ENCODE peak calls at places on chromosomes 2 and 18, in ten cellular contexts. One of them, this sample, is unnamed.

GRCh38 chr18:78949216-78949615 is 30.4 kb upstream of the SALL3 start:
- DNase-seq in astrocyte: no peak
- DNase-seq in HCT116: no peak
- DNase-seq in H1: no peak
- DNase-seq in neural progenitor cell: no peak
- DNase-seq in PC-3: no peak
- DNase-seq in GM23248: no peak
- DNase-seq in OCI-LY7: no peak
- DNase-seq in endothelial cell of umbilical vein: no peak
- DNase-seq in mammary epithelial cell: no peak
- DNase-seq in this sample: no peak

GRCh38 chr18:34867520-34867919 is 157.4 kb downstream of the DTNA start:
- DNase-seq in astrocyte: no peak
- DNase-seq in GM23248: peak
- DNase-seq in H1: peak
- DNase-seq in endothelial cell of umbilical vein: peak
- DNase-seq in HCT116: peak
- DNase-seq in PC-3: no peak
- DNase-seq in neural progenitor cell: peak
- DNase-seq in OCI-LY7: peak
- DNase-seq in mammary epithelial cell: no peak
- DNase-seq in this sample: no peak

GRCh38 chr18:24656044-24656443 is 195.6 kb downstream of the HRH4 start:
- DNase-seq in GM23248: peak
- DNase-seq in PC-3: no peak
- DNase-seq in endothelial cell of umbilical vein: no peak
- DNase-seq in OCI-LY7: no peak
- DNase-seq in neural progenitor cell: peak
- DNase-seq in H1: no peak
- DNase-seq in astrocyte: no peak
- DNase-seq in mammary epithelial cell: no peak
- DNase-seq in HCT116: no peak
- DNase-seq in this sample: no peak

GRCh38 chr2:143936758-143937562 is 583.0 kb downstream of the ZEB2 start:
- DNase-seq in astrocyte: peak
- DNase-seq in H1: peak
- DNase-seq in HCT116: no peak
- DNase-seq in GM23248: peak
- DNase-seq in endothelial cell of umbilical vein: peak
- DNase-seq in neural progenitor cell: peak
- DNase-seq in mammary epithelial cell: peak
- DNase-seq in OCI-LY7: no peak
- DNase-seq in PC-3: no peak
- DNase-seq in this sample: peak

GRCh38 chr18:55031576-55031975 is 72.3 kb upstream of the CCDC68 start:
- DNase-seq in mammary epithelial cell: no peak
- DNase-seq in endothelial cell of umbilical vein: no peak
- DNase-seq in GM23248: no peak
- DNase-seq in PC-3: no peak
- DNase-seq in OCI-LY7: no peak
- DNase-seq in HCT116: no peak
- DNase-seq in astrocyte: no peak
- DNase-seq in H1: no peak
- DNase-seq in neural progenitor cell: no peak
- DNase-seq in this sample: no peak

GRCh38 chr2:113806217-113806913 is 49.9 kb upstream of the SLC35F5 start:
- DNase-seq in HCT116: no peak
- DNase-seq in neural progenitor cell: no peak
- DNase-seq in H1: no peak
- DNase-seq in GM23248: no peak
- DNase-seq in endothelial cell of umbilical vein: no peak
- DNase-seq in astrocyte: no peak
- DNase-seq in mammary epithelial cell: no peak
- DNase-seq in OCI-LY7: no peak
- DNase-seq in PC-3: peak
- DNase-seq in this sample: no peak

GRCh38 chr2:15986068-15986560 is 45.8 kb downstream of the MYCN start:
- DNase-seq in H1: no peak
- DNase-seq in GM23248: no peak
- DNase-seq in neural progenitor cell: no peak
- DNase-seq in OCI-LY7: no peak
- DNase-seq in endothelial cell of umbilical vein: no peak
- DNase-seq in PC-3: no peak
- DNase-seq in HCT116: no peak
- DNase-seq in astrocyte: no peak
- DNase-seq in mammary epithelial cell: no peak
- DNase-seq in this sample: no peak

GRCh38 chr2:164948540-164948939 is 6.8 kb downstream of the SLC38A11 start:
- DNase-seq in OCI-LY7: no peak
- DNase-seq in neural progenitor cell: no peak
- DNase-seq in GM23248: no peak
- DNase-seq in H1: no peak
- DNase-seq in mammary epithelial cell: no peak
- DNase-seq in astrocyte: no peak
- DNase-seq in HCT116: no peak
- DNase-seq in PC-3: no peak
- DNase-seq in endothelial cell of umbilical vein: peak
- DNase-seq in this sample: no peak

GRCh38 chr2:96909651-96910050 is 39.8 kb upstream of the SEMA4C start:
- DNase-seq in HCT116: no peak
- DNase-seq in astrocyte: no peak
- DNase-seq in H1: no peak
- DNase-seq in neural progenitor cell: no peak
- DNase-seq in PC-3: no peak
- DNase-seq in GM23248: no peak
- DNase-seq in endothelial cell of umbilical vein: no peak
- DNase-seq in OCI-LY7: no peak
- DNase-seq in mammary epithelial cell: no peak
- DNase-seq in this sample: no peak

GRCh38 chr2:96906719-96907404 is 37.0 kb upstream of the SEMA4C start:
- DNase-seq in HCT116: no peak
- DNase-seq in neural progenitor cell: peak
- DNase-seq in endothelial cell of umbilical vein: no peak
- DNase-seq in OCI-LY7: no peak
- DNase-seq in GM23248: peak
- DNase-seq in mammary epithelial cell: no peak
- DNase-seq in H1: peak
- DNase-seq in PC-3: no peak
- DNase-seq in astrocyte: no peak
- DNase-seq in this sample: no peak

GRCh38 chr2:96903318-96903717 is 33.4 kb upstream of the SEMA4C start:
- DNase-seq in OCI-LY7: no peak
- DNase-seq in astrocyte: no peak
- DNase-seq in HCT116: no peak
- DNase-seq in GM23248: no peak
- DNase-seq in neural progenitor cell: no peak
- DNase-seq in mammary epithelial cell: no peak
- DNase-seq in endothelial cell of umbilical vein: no peak
- DNase-seq in H1: no peak
- DNase-seq in PC-3: no peak
- DNase-seq in this sample: no peak

GRCh38 chr2:96903809-96904208 is 33.9 kb upstream of the SEMA4C start:
- DNase-seq in mammary epithelial cell: no peak
- DNase-seq in endothelial cell of umbilical vein: no peak
- DNase-seq in GM23248: no peak
- DNase-seq in OCI-LY7: no peak
- DNase-seq in neural progenitor cell: no peak
- DNase-seq in HCT116: no peak
- DNase-seq in H1: no peak
- DNase-seq in PC-3: no peak
- DNase-seq in astrocyte: no peak
- DNase-seq in this sample: no peak

DNA sequence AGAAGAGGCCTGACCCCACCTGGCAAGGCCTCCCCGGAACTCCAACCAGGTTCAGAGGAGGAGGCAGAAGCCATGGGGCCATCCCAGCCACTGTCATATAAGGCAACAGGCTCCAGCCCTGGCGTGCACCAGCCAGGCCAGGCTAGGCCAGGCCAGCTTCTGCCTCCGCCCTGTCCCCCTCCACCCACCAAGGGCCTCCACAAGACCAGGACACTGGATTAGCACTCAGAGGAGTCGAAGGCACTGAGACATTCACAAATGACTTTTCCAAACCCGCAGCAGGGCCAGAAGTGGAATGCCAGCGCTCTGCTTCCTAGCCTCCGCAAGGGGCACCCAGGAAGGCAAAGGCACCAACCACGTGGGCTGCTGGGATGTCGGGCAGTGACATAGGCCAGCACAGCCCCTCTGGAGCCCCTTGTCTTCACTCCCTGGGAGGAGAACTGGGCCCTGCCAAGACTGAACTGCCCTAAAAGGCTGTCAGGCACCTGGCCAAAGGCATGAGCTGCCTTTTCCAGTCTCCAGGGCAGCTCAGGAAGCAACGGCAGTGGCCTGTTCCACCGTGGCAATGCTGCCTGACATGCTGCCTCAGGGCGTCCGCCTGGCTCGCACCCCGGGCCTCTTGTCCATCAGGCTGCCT is 37.6 kb upstream of the SEMA4C start:
- DNase-seq in PC-3: no peak
- DNase-seq in neural progenitor cell: peak
- DNase-seq in H1: peak
- DNase-seq in endothelial cell of umbilical vein: peak
- DNase-seq in HCT116: no peak
- DNase-seq in mammary epithelial cell: no peak
- DNase-seq in astrocyte: peak
- DNase-seq in GM23248: peak
- DNase-seq in OCI-LY7: no peak
- DNase-seq in this sample: peak
- H3K4me3 ChIP-seq in PC-3: no peak
- H3K4me3 ChIP-seq in neural progenitor cell: peak
- H3K4me3 ChIP-seq in H1: no peak
- H3K4me3 ChIP-seq in endothelial cell of umbilical vein: no peak
- H3K4me3 ChIP-seq in HCT116: no peak
- H3K4me3 ChIP-seq in mammary epithelial cell: no peak
- H3K4me3 ChIP-seq in astrocyte: no peak
- H3K4me3 ChIP-seq in GM23248: no peak
- H3K4me3 ChIP-seq in OCI-LY7: no peak
- H3K4me3 ChIP-seq in this sample: no peak

DNA sequence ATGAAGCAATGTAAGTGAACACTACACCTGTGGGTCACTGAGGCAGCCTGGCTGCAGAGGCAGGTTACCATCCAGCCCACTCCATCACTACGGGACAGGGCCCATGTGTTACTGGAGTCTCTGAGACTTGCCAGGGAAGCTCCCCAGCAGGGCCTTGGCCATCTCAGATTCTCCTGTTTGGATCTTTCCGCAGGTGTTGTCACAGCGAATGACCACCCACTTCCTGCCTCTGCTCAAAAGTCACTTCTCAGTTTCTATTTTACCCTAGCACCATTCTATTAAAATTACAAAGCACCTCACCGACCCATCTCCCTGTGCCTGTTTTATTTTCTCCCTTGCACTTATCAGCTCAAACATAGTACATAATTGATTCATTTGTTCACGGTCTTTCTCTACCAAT is 34.5 kb upstream of the L3MBTL4 start:
- DNase-seq in HCT116: no peak
- DNase-seq in GM23248: no peak
- DNase-seq in PC-3: no peak
- DNase-seq in mammary epithelial cell: no peak
- DNase-seq in H1: no peak
- DNase-seq in astrocyte: no peak
- DNase-seq in neural progenitor cell: no peak
- DNase-seq in endothelial cell of umbilical vein: no peak
- DNase-seq in OCI-LY7: no peak
- DNase-seq in this sample: no peak
- H2AFZ ChIP-seq in HCT116: no peak
- H2AFZ ChIP-seq in GM23248: no peak
- H2AFZ ChIP-seq in PC-3: no peak
- H2AFZ ChIP-seq in mammary epithelial cell: no peak
- H2AFZ ChIP-seq in H1: peak
- H2AFZ ChIP-seq in astrocyte: no peak
- H2AFZ ChIP-seq in neural progenitor cell: no peak
- H2AFZ ChIP-seq in endothelial cell of umbilical vein: no peak
- H2AFZ ChIP-seq in OCI-LY7: no peak
- H2AFZ ChIP-seq in this sample: no peak

GRCh38 chr18:28073658-28074057 is 103.3 kb downstream of the CDH2 start:
- DNase-seq in OCI-LY7: no peak
- DNase-seq in HCT116: no peak
- DNase-seq in endothelial cell of umbilical vein: no peak
- DNase-seq in neural progenitor cell: no peak
- DNase-seq in GM23248: no peak
- DNase-seq in mammary epithelial cell: no peak
- DNase-seq in PC-3: no peak
- DNase-seq in astrocyte: no peak
- DNase-seq in H1: no peak
- DNase-seq in this sample: no peak

GRCh38 chr18:28068208-28068607 is 108.7 kb downstream of the CDH2 start:
- DNase-seq in endothelial cell of umbilical vein: no peak
- DNase-seq in HCT116: no peak
- DNase-seq in OCI-LY7: no peak
- DNase-seq in PC-3: no peak
- DNase-seq in mammary epithelial cell: no peak
- DNase-seq in GM23248: no peak
- DNase-seq in neural progenitor cell: no peak
- DNase-seq in astrocyte: no peak
- DNase-seq in H1: no peak
- DNase-seq in this sample: no peak

GRCh38 chr18:28067346-28067745 is 109.6 kb downstream of the CDH2 start:
- DNase-seq in HCT116: no peak
- DNase-seq in GM23248: no peak
- DNase-seq in astrocyte: no peak
- DNase-seq in H1: no peak
- DNase-seq in endothelial cell of umbilical vein: no peak
- DNase-seq in mammary epithelial cell: no peak
- DNase-seq in PC-3: no peak
- DNase-seq in OCI-LY7: no peak
- DNase-seq in neural progenitor cell: no peak
- DNase-seq in this sample: no peak

GRCh38 chr18:28075501-28075900 is 101.4 kb downstream of the CDH2 start:
- DNase-seq in HCT116: no peak
- DNase-seq in mammary epithelial cell: no peak
- DNase-seq in OCI-LY7: no peak
- DNase-seq in astrocyte: no peak
- DNase-seq in neural progenitor cell: no peak
- DNase-seq in PC-3: peak
- DNase-seq in endothelial cell of umbilical vein: no peak
- DNase-seq in GM23248: peak
- DNase-seq in H1: no peak
- DNase-seq in this sample: peak

GRCh38 chr18:28071199-28071598 is 105.7 kb downstream of the CDH2 start:
- DNase-seq in HCT116: no peak
- DNase-seq in PC-3: no peak
- DNase-seq in GM23248: no peak
- DNase-seq in mammary epithelial cell: no peak
- DNase-seq in astrocyte: no peak
- DNase-seq in OCI-LY7: no peak
- DNase-seq in endothelial cell of umbilical vein: peak
- DNase-seq in neural progenitor cell: no peak
- DNase-seq in H1: no peak
- DNase-seq in this sample: no peak
- H3K4me3 ChIP-seq in HCT116: no peak
- H3K4me3 ChIP-seq in PC-3: no peak
- H3K4me3 ChIP-seq in GM23248: no peak
- H3K4me3 ChIP-seq in mammary epithelial cell: no peak
- H3K4me3 ChIP-seq in astrocyte: no peak
- H3K4me3 ChIP-seq in OCI-LY7: no peak
- H3K4me3 ChIP-seq in endothelial cell of umbilical vein: no peak
- H3K4me3 ChIP-seq in neural progenitor cell: no peak
- H3K4me3 ChIP-seq in H1: no peak
- H3K4me3 ChIP-seq in this sample: no peak

DNA sequence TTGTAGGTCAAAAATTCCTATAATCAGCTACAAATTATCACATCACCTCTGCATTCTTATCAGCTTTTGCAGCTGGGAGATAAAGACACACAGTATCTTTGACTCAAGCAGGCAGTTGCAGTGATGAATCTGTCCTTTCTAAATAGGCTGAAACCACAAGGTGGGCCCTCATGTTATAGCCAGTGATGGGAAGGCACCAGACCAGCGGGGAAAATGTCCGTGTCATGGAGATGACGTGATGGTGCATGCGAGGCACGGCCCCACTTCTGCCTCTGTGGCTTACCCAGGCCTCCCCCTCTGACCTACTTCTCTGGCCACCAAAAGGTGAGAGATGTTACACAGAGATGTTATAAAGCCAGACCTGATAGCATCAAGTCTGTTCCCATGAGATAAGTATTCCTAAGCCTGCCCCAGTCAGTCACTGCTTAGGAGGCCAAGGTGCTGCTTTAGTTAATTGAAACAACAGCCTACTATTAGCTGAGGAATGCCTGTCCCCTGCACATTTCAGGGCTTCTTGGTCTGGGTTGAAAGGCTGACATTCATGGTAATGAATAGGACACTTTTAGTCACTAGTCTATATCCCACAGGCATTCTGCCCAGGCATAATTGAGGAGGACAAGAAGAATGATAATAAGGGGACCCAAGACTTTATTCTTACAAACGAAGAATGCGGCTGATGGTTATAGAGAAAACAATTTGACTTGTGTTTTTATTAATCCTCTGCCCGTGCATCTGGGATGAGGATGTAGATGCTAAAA is 327.9 kb downstream of the LPIN1 start:
- DNase-seq in neural progenitor cell: peak
- DNase-seq in mammary epithelial cell: no peak
- DNase-seq in endothelial cell of umbilical vein: no peak
- DNase-seq in HCT116: no peak
- DNase-seq in PC-3: no peak
- DNase-seq in GM23248: no peak
- DNase-seq in H1: no peak
- DNase-seq in astrocyte: no peak
- DNase-seq in OCI-LY7: no peak
- DNase-seq in this sample: no peak
- H2AFZ ChIP-seq in neural progenitor cell: no peak
- H2AFZ ChIP-seq in mammary epithelial cell: no peak
- H2AFZ ChIP-seq in endothelial cell of umbilical vein: no peak
- H2AFZ ChIP-seq in HCT116: no peak
- H2AFZ ChIP-seq in PC-3: no peak
- H2AFZ ChIP-seq in GM23248: no peak
- H2AFZ ChIP-seq in H1: no peak
- H2AFZ ChIP-seq in astrocyte: no peak
- H2AFZ ChIP-seq in OCI-LY7: no peak
- H2AFZ ChIP-seq in this sample: no peak

This sample was measured in fibroblast of lung.